ENCODE peak calls at places on chromosomes 16 and 17, in four cellular contexts. C is K562, S is SK-N-SH, J is HepG2. M is an unnamed sample.

GRCh38 chr16:2147981-2148671 is at the start of gene RAB26:
- DNase-seq in C (peak), S (peak), J (peak), M (no peak)

GRCh38 chr17:17447264-17447663 is 29.5 kb upstream of the MED9 start:
- DNase-seq in C (no peak), S (no peak), J (no peak), M (no peak)

GRCh38 chr16:72501739-72502653 is 330.0 kb upstream of the PMFBP1 start:
- DNase-seq in C (peak), S (peak), J (peak), M (peak)

GRCh38 chr17:3029213-3029913 is 34.0 kb downstream of the OR1D5 start:
- DNase-seq in C (no peak), S (no peak), J (no peak), M (no peak)

GRCh38 chr17:16215002-16215272 is 397 bp downstream of the NCOR1 start:
- DNase-seq in C (no peak), S (peak), J (peak), M (no peak)

GRCh38 chr16:853306-853705 is 52.8 kb upstream of the GNG13 start:
- DNase-seq in C (no peak), S (no peak), J (no peak), M (no peak)

GRCh38 chr17:28985950-28986713 is 19.7 kb downstream of the SEZ6 start:
- DNase-seq in C (peak), S (no peak), J (no peak), M (no peak)

GRCh38 chr16:22250522-22250921 is 44.4 kb downstream of the EEF2K start:
- DNase-seq in C (no peak), S (no peak), J (no peak), M (no peak)

GRCh38 chr17:21214777-21215541 is 998 bp upstream of the TMEM11 start:
- DNase-seq in C (no peak), S (no peak), J (no peak), M (no peak)

GRCh38 chr16:78045865-78046581 is 23.7 kb downstream of the CLEC3A start:
- DNase-seq in C (peak), S (peak), J (peak), M (no peak)

GRCh38 chr17:62760059-62760887 is 47.8 kb downstream of the MARCHF10 start:
- DNase-seq in C (no peak), S (no peak), J (no peak), M (no peak)

GRCh38 chr16:56961851-56962281 is at the start of gene CETP:
- DNase-seq in C (no peak), S (no peak), J (no peak), M (no peak)

GRCh38 chr16:19505600-19506303 is 16.1 kb downstream of the GDE1 start:
- DNase-seq in C (no peak), S (no peak), J (no peak), M (no peak)

GRCh38 chr17:75277664-75278071 is 6.6 kb upstream of the MIF4GD start:
- DNase-seq in C (peak), S (no peak), J (no peak), M (no peak)

GRCh38 chr17:78868391-78868790 is 27.8 kb upstream of the USP36 start:
- DNase-seq in C (no peak), S (no peak), J (no peak), M (no peak)

GRCh38 chr16:30010817-30011504 is at the start of gene DOC2A:
- DNase-seq in C (peak), S (peak), J (no peak), M (no peak)

GRCh38 chr16:89133457-89134127 is 38.0 kb upstream of the CDH15 start:
- DNase-seq in C (no peak), S (no peak), J (no peak), M (no peak)

GRCh38 chr17:76593964-76594363 is 8.3 kb upstream of the ST6GALNAC2 start:
- DNase-seq in C (no peak), S (no peak), J (no peak), M (no peak)

GRCh38 chr17:39271546-39271945 is 45.8 kb upstream of the STAC2 start:
- DNase-seq in C (no peak), S (no peak), J (no peak), M (no peak)

GRCh38 chr17:4006745-4007211 is 42.5 kb upstream of the ATP2A3 start:
- DNase-seq in C (peak), S (peak), J (no peak), M (no peak)

GRCh38 chr16:19879241-19879792 is 5.3 kb downstream of the GPRC5B start:
- DNase-seq in C (no peak), S (peak), J (peak), M (no peak)

GRCh38 chr16:71637398-71637797 is 11.4 kb downstream of the MARVELD3 start:
- DNase-seq in C (no peak), S (no peak), J (no peak), M (no peak)

GRCh38 chr17:6752068-6752909 is 3.6 kb upstream of the XAF1 start:
- DNase-seq in C (no peak), S (no peak), J (peak), M (no peak)

GRCh38 chr17:76003915-76004314 is 3.3 kb downstream of the CDK3 start:
- DNase-seq in C (no peak), S (peak), J (no peak), M (no peak)

GRCh38 chr17:35651467-35651866 is 64.3 kb downstream of the AP2B1 start:
- DNase-seq in C (no peak), S (no peak), J (no peak), M (no peak)

GRCh38 chr16:22638393-22639206 is 127.9 kb downstream of the NPIPB5 start:
- DNase-seq in C (no peak), S (no peak), J (no peak), M (no peak)

GRCh38 chr17:50626037-50626574 is 8.6 kb upstream of the ABCC3 start:
- DNase-seq in C (peak), S (peak), J (peak), M (no peak)

GRCh38 chr16:50697881-50698767 is 4.7 kb downstream of the NOD2 start:
- DNase-seq in C (no peak), S (no peak), J (no peak), M (peak)

GRCh38 chr17:3980381-3980975 is 16.2 kb upstream of the ATP2A3 start:
- DNase-seq in C (no peak), S (peak), J (no peak), M (no peak)

GRCh38 chr16:24428751-24429150 is 110.6 kb upstream of the RBBP6 start:
- DNase-seq in C (no peak), S (no peak), J (no peak), M (no peak)

GRCh38 chr16:67872631-67873434 is at the start of gene EDC4:
- DNase-seq in C (peak), S (peak), J (peak), M (peak)
- TF ChIP-seq NFIC in C (peak), S (peak), J (peak), M (no peak)

GRCh38 chr16:84834403-84834772 is 14.6 kb downstream of the CRISPLD2 start:
- DNase-seq in C (no peak), S (peak), J (no peak), M (no peak)
- H3K27ac ChIP-seq in C (no peak), S (no peak), J (no peak), M (no peak)

DNA sequence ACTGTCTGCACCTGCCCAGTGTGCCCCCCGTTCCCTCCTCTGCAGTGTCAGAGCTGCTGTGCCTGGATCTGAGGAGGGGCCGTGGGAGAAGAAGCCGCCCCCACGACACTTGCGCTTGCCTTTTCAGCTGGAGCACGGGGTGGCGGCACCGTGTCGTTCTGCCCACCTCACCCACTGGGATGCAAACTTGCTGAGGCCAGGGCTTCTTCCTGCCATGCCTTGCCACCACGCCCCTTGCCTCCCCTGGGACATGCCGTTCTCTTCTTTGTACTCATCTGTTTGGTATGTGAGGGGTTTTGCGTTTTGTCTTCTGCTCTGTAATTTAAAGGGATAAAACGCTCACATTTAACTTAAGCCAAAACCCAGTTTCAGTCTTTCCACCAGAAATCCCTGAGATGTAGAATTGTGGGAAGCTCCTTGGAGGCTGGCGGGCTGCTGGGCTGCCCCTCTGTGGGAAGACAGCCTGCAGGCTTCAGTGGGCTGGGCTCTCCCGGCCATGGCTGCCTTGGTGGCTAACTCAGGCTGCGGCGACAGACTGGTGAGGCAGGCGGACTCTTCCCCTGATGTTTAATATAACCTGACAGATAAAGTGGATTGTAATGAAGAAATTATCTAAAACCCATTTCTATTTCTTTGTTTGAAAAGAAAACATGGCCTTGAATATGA is 180.2 kb downstream of the RPTOR start:
- DNase-seq in C (no peak), S (peak), J (no peak), M (no peak)
- TF ChIP-seq NFIC in C (no peak), S (no peak), J (no peak), M (no peak)

GRCh38 chr16:68370221-68370920 is 59.6 kb downstream of the PRMT7 start:
- DNase-seq in C (no peak), S (no peak), J (no peak), M (no peak)

GRCh38 chr16:68371706-68372380 is 61.0 kb downstream of the PRMT7 start:
- DNase-seq in C (no peak), S (no peak), J (no peak), M (no peak)

GRCh38 chr16:68372381-68372720 is 61.5 kb downstream of the PRMT7 start:
- DNase-seq in C (no peak), S (no peak), J (no peak), M (no peak)

GRCh38 chr16:68369697-68370096 is 58.9 kb downstream of the PRMT7 start:
- DNase-seq in C (no peak), S (no peak), J (no peak), M (peak)

DNA sequence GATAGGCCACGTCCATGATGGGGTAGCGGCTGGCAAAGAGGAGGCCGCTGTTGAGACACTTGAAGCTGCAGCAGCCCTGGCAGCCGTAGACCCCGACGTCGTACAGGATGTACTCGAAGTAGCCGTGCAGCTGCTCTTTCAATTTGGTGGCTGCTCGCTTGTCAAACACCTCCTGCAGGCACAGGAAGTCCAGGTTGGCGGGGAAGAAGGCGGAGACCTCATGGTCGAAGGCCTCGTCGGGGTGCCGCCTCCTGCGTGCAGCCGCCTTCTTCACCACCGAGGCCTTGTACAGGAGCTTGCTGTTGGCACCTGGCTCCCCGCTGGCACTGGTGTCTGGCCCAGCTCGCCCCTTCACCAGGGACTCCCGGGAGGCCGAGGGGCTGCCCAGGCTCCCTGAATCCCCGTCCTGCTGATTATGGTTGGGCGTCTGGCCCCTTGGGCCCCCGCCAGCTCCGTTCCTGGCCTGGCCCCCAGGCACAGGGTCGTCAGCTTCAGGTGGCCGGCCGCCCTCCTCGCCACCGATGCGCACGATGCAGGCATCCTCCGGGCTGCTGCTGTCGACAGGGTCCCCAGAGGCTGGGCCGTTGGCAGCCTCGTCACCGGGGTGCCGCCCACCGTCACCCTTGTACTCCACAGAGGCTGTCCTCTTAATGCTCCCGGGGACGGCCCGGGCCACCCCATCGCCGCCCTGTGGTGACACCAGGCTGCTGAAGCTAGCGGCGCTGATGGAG is 60.3 kb downstream of the PRMT7 start:
- DNase-seq in C (peak), S (no peak), J (no peak), M (no peak)
- H3K27ac ChIP-seq in C (no peak), S (no peak), J (no peak), M (no peak)

DNA sequence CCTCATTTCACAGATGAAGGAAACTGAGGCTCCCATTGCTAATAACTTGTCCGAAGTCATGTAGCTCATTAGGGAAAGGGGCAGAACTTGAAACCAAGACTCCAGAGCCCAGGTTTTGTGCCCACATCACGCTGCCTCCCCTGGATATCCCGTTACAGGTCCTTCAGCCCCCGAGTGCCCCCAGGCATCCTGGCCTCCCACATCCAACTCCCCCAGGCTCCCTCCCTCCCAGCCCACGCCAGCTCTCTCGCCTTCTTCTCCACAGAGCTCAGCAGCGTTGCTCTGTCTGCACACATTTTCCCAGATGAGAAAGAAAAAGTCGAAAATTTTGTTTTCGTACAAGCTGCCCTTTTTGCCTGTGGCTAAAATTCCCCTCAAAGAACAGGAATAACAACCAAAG is 14.3 kb upstream of the METTL22 start:
- DNase-seq in C (no peak), S (no peak), J (no peak), M (no peak)
- TF ChIP-seq NFIC in C (no peak), S (no peak), J (no peak), M (no peak)

DNA sequence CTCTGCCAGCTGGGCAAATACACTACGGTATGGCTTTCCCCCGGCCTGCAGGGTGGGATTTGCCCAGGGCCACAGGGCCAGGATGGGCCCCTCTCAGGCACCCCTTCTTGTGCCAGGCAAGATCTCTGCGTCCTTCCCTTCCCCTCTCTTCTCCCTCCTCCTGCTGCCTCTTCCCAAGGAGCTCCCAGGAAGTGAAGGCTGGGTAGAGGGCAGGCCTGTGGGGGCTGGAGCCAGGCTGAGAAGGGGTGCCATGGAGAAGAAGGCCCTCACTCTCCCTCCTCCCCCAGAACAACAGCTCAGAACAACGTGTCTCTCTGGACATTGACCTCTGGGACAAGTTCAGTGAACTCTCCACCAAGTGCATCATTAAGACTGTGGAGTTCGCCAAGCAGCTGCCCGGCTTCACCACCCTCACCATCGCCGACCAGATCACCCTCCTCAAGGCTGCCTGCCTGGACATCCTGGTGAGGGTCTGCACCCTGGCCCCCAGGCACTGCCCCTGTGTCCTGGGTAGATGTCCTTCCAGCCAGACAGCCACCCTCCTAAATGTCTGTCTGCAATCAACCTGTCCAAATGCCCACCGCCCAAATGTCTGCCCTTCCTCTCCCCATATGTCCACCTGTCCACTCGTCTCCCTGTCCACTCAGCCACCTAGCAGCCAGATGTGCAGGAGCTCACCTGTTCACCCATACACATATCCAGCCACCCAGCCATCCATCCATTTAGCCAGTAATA is 12.3 kb downstream of the GJD3 start:
- DNase-seq in C (no peak), S (no peak), J (no peak), M (no peak)
- H3K27ac ChIP-seq in C (no peak), S (no peak), J (peak), M (no peak)